ENCODE peak calls at places on chromosomes 16 and 17, in five cellular contexts. N is mesendoderm, E is mesenchymal stem cell, Q is IMR-90, D is H9. M is an unnamed sample.

GRCh38 chr17:51507444-51507843 is 247.1 kb downstream of the UTP18 start:
- DNase-seq in N (no peak), E (no peak), Q (no peak), D (no peak), M (no peak)

GRCh38 chr17:73942668-73943415 is 260.6 kb upstream of the RPL38 start:
- DNase-seq in N (no peak), E (no peak), Q (no peak), D (no peak), M (no peak)

GRCh38 chr17:11618861-11619566 is 20.7 kb downstream of the DNAH9 start:
- DNase-seq in N (no peak), E (no peak), Q (no peak), D (no peak), M (no peak)

GRCh38 chr17:50611639-50612038 is 23.0 kb upstream of the ABCC3 start:
- DNase-seq in N (no peak), E (peak; percentile 38), Q (peak; percentile 19), D (no peak), M (no peak)

GRCh38 chr17:791807-792206 is 9.7 kb downstream of the MRM3 start:
- DNase-seq in N (no peak), E (no peak), Q (no peak), D (no peak), M (no peak)

GRCh38 chr17:43611230-43611969 is 50.3 kb downstream of the MEOX1 start:
- DNase-seq in N (peak; percentile 46), E (no peak), Q (no peak), D (no peak), M (no peak)

GRCh38 chr17:3911271-3912053 is 4.8 kb downstream of the P2RX1 start:
- DNase-seq in N (peak; percentile 33), E (no peak), Q (no peak), D (peak; percentile 59), M (no peak)

GRCh38 chr17:57862990-57863667 is 13.3 kb upstream of the MRPS23 start:
- DNase-seq in N (peak; percentile 62), E (peak; percentile 36), Q (no peak), D (peak; percentile 46), M (no peak)

GRCh38 chr17:60387666-60388065 is 4.3 kb downstream of the USP32 start:
- DNase-seq in N (no peak), E (no peak), Q (no peak), D (no peak), M (no peak)

GRCh38 chr17:64399767-64400156 is 9.1 kb upstream of the PECAM1 start:
- DNase-seq in N (no peak), E (no peak), Q (no peak), D (no peak), M (no peak)

GRCh38 chr16:51888021-51888420 is 658.9 kb downstream of the TOX3 start:
- DNase-seq in N (no peak), E (peak; percentile 54), Q (peak; percentile 60), D (no peak), M (no peak)

GRCh38 chr16:54425681-54426549 is 139.3 kb upstream of the IRX3 start:
- DNase-seq in N (no peak), E (no peak), Q (no peak), D (no peak), M (no peak)

DNA sequence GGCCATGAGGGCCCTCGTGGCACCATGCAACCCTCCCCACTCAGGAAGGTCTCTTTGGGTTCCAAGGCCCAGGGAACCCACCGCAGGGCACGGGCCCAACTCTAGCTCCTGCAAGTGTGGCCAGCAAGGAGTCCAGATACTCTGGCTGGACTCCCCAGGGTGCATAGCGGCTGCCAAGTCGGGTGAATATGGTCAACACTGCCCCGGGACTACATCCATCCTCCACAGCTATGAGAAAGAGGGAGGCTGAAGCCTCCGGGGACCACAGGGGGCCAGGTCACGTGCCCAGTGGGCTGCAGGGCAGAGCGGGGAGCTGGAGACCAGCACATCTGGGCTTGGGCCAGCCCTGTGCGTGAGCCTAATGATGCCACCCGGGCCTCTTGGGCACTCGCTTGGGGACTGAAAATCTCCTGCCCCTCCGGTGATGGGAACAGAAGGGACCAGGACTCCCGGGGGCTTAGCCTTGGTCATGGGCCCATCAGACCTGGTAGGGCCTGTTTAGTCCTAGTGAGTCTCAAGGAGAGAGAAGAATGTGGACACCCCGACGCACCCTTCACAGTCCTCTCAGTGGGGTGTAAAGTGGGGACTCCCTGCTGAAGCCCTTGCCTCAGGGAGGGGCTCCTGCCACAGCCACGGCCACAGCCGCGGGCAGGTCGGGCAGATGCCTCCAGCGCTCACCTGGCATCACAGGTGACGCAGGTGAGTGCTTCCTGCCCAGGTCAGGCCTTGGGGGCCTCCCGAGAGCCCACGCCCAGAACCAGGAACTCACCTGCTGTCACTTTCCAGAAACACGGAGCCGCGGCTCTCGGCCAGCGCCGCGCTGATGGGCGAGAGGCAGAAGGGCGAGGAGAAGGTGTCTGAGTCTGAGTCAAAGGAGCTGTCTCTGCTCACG is 26.0 kb downstream of the TBC1D16 start:
- DNase-seq in N (no peak), E (no peak), Q (no peak), D (no peak), M (no peak)
- H2BK5ac ChIP-seq in N (no peak overlapping the region), E (no peak overlapping the region), Q (no peak overlapping the region), D (no peak overlapping the region), M (no peak overlapping the region)

GRCh38 chr16:11479916-11480315 is 106.8 kb downstream of the LITAF start:
- DNase-seq in N (no peak), E (no peak), Q (no peak), D (no peak), M (no peak)
- H2BK5ac ChIP-seq in N (no peak overlapping the region), E (no peak overlapping the region), Q (no peak overlapping the region), D (no peak overlapping the region), M (no peak overlapping the region)

GRCh38 chr17:65559802-65560627 is 1.4 kb downstream of the AXIN2 start:
- DNase-seq in N (peak; percentile 74), E (no peak), Q (no peak), D (peak; percentile 74), M (peak; percentile 73)
- H2BK5ac ChIP-seq in N (no peak overlapping the region), E (peak overlapping the region; percentile 58), Q (no peak overlapping the region), D (no peak overlapping the region), M (peak overlapping the region; percentile 44)

GRCh38 chr16:28258571-28258970 is 33.8 kb upstream of the SBK1 start:
- DNase-seq in N (no peak), E (no peak), Q (peak; percentile 4), D (no peak), M (no peak)
- H2BK5ac ChIP-seq in N (no peak overlapping the region), E (no peak overlapping the region), Q (no peak overlapping the region), D (no peak overlapping the region), M (no peak overlapping the region)

M was measured in H1.